ENCODE peak calls at places on chromosomes 11 and 22, in four cellular contexts. H is K562, V is SK-N-SH, X is GM12878. U is an unnamed sample.

GRCh38 chr11:132312616-132313210 is 942.3 kb downstream of the NTM start:
- DNase-seq in H (peak), V (peak), X (no peak), U (peak)

GRCh38 chr11:64355078-64355940 is 3.7 kb upstream of the RPS6KA4 start:
- DNase-seq in H (peak), V (peak), X (no peak), U (peak)

GRCh38 chr11:104487035-104487775 is 323.3 kb upstream of the PDGFD start:
- DNase-seq in H (no peak), V (peak), X (no peak), U (no peak)

GRCh38 chr11:67404515-67405195 is 772 bp downstream of the TBC1D10C start:
- DNase-seq in H (peak), V (no peak), X (no peak), U (no peak)

GRCh38 chr11:94767701-94768601 is at the start of gene AMOTL1:
- DNase-seq in H (peak), V (peak), X (no peak), U (peak)

GRCh38 chr11:70397336-70397982 is 870 bp upstream of the CTTN start:
- DNase-seq in H (no peak), V (peak), X (no peak), U (peak)

GRCh38 chr22:17777005-17777716 is 2.9 kb upstream of the BID start:
- DNase-seq in H (peak), V (no peak), X (peak), U (no peak)

GRCh38 chr11:102293873-102294601 is 23.2 kb upstream of the BIRC3 start:
- DNase-seq in H (no peak), V (no peak), X (no peak), U (no peak)

GRCh38 chr22:33296941-33297340 is 238.8 kb upstream of the SYN3 start:
- DNase-seq in H (no peak), V (no peak), X (no peak), U (no peak)

GRCh38 chr22:19957445-19957844 is 15.8 kb upstream of the TXNRD2 start:
- DNase-seq in H (no peak), V (peak), X (no peak), U (no peak)

GRCh38 chr11:117859061-117859460 is 17.4 kb downstream of the FXYD6 start:
- DNase-seq in H (no peak), V (no peak), X (no peak), U (no peak)

GRCh38 chr11:117855452-117855851 is 21.0 kb downstream of the FXYD6 start:
- DNase-seq in H (no peak), V (no peak), X (no peak), U (no peak)

GRCh38 chr11:117857734-117858369 is 18.6 kb downstream of the FXYD6 start:
- DNase-seq in H (no peak), V (no peak), X (no peak), U (no peak)

GRCh38 chr11:117856892-117857291 is 19.6 kb downstream of the FXYD6 start:
- DNase-seq in H (no peak), V (no peak), X (no peak), U (no peak)

DNA sequence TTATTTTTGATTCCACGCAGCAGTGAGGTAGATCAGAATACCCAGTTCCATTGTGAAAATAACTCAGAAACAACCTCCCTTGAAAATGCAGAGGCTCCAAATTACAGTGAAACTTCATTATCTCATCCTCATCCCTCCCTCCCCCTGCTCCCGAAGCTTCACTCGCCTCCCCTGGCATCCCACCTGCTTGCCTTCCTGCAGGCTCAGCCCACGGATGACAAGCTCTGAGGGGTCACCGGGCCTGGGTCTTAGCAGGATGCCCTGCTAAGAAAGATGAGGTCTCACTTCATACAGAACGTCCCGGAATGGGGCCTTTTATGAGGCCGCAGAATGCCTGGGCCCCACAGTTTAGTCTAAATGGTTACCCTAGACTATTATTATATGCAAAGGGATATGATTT is 20.2 kb downstream of the FXYD6 start:
- DNase-seq in H (no peak), V (no peak), X (no peak), U (no peak)
- TF ChIP-seq USF1 in H (no peak), V (no peak), X (no peak), U (no peak)

GRCh38 chr11:27754035-27755017 is 54.1 kb upstream of the BDNF start:
- DNase-seq in H (no peak), V (no peak), X (no peak), U (no peak)

GRCh38 chr11:27761356-27761755 is 61.1 kb upstream of the BDNF start:
- DNase-seq in H (no peak), V (no peak), X (no peak), U (no peak)

GRCh38 chr11:27757953-27758352 is 57.7 kb upstream of the BDNF start:
- DNase-seq in H (no peak), V (no peak), X (no peak), U (no peak)
- TF ChIP-seq USF1 in H (no peak), V (no peak), X (no peak), U (no peak)

GRCh38 chr11:118437736-118438125 is 1.4 kb downstream of the KMT2A start:
- DNase-seq in H (peak), V (peak), X (no peak), U (peak)
- TF ChIP-seq USF1 in H (no peak), V (no peak), X (no peak), U (no peak)

GRCh38 chr11:93198221-93198650 is 445 bp upstream of the SLC36A4 start:
- DNase-seq in H (no peak), V (no peak), X (peak), U (no peak)
- TF ChIP-seq USF1 in H (no peak), V (no peak), X (no peak), U (no peak)

DNA sequence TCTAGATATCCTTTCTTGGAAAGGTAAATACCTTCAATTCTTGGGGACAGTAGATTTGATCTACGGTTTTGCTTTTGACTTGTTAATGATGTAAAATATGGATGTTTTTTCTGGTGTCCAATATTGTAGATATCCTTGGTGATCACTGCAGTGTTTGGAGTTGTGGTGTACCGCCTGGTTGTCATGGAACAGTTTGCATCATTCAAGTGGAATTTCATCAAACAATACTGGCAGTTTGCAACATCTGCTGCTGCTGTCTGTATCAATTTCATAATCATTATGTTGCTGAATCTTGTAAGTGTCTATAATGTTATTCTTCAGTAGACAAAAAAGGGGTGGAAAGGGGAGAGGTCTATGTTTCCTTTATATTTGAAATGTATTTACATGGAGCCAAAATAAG is 27.4 kb upstream of the MUC15 start:
- DNase-seq in H (no peak), V (no peak), X (no peak), U (no peak)
- TF ChIP-seq USF1 in H (no peak), V (no peak), X (no peak), U (no peak)

GRCh38 chr11:123430736-123431356 is 777 bp downstream of the GRAMD1B start:
- DNase-seq in H (no peak), V (no peak), X (no peak), U (peak)
- TF ChIP-seq USF1 in H (no peak), V (no peak), X (no peak), U (peak)

GRCh38 chr11:74680703-74681531 is 50.3 kb downstream of the CHRDL2 start:
- DNase-seq in H (no peak), V (no peak), X (no peak), U (no peak)

GRCh38 chr11:74683279-74683871 is 47.9 kb downstream of the CHRDL2 start:
- DNase-seq in H (no peak), V (peak), X (no peak), U (peak)

GRCh38 chr11:74682731-74683278 is 48.4 kb downstream of the CHRDL2 start:
- DNase-seq in H (no peak), V (no peak), X (no peak), U (no peak)

GRCh38 chr11:74680035-74680671 is 51.1 kb downstream of the CHRDL2 start:
- DNase-seq in H (no peak), V (no peak), X (no peak), U (no peak)

DNA sequence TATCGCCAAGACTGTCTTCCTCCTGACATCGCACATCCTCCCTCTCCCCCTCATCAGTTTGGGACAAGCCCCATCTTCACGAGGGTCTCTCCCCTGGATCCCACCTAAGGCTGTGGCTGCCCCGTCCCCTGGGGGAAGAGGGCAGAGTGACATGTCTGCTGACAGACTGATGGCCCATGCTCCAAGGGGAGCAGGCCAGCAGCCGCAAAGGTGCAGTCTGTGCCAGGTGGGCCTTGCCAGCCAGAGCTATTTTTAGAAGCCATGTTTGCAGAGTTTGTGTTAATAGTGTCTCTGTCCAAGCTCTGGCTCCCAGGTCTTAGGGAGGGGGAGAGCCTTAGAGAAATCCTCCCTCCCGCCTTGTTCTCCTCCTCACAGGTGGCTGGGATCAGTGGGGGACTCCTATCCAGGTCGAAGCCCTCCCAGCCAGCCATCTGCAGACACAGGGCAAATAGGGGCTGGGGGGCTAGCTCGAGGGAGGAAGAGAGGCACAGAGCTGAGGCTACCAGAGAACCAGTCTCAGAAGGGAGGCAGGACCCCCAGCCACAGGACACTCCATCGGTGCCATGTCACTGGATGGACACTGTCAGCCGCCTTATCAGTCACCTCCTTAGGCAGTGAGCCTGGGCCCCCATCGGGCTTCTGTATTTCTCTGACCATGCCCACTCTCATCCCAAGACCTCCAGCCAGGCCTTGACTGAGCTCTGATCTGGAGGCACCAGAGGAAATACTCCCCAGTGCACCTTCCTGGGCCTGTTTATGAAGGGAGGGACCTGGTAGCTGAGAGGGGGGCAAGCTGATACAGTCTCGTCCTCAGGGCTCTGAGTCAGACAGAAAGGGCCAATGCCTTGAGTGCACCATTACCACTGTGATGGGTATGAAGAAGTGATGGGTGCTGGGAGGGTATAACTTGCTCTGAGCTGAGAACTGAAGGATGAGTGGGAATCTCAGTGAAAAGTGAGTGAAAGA is 49.3 kb downstream of the CHRDL2 start:
- DNase-seq in H (no peak), V (no peak), X (no peak), U (no peak)
- TF ChIP-seq USF1 in H (no peak), V (no peak), X (no peak), U (no peak)

GRCh38 chr22:36470162-36470993 is 11.1 kb downstream of the TXN2 start:
- DNase-seq in H (peak), V (peak), X (no peak), U (peak)
- TF ChIP-seq USF1 in H (no peak), V (no peak), X (no peak), U (no peak)